ENCODE peak calls at places on chromosome 2, in seven cellular contexts. One of them, this sample, is unnamed.

GRCh38 chr2:20067992-20068727 is 16.7 kb upstream of the LAPTM4A start:
- DNase-seq in colonic mucosa: no peak
- DNase-seq in neural progenitor cell: no peak
- DNase-seq in activated CD4-positive, alpha-beta T cell treated with anti-CD3 and anti-CD28 coated beads for 24 hours: no peak
- DNase-seq in fibroblast of mammary gland: peak
- DNase-seq in activated CD4-positive, CD25-positive, alpha-beta regulatory T cell: no peak
- DNase-seq in SJSA1: peak
- DNase-seq in this sample: no peak

GRCh38 chr2:100640329-100641114 is 77.7 kb downstream of the PDCL3 start:
- DNase-seq in colonic mucosa: no peak
- DNase-seq in neural progenitor cell: no peak
- DNase-seq in activated CD4-positive, alpha-beta T cell treated with anti-CD3 and anti-CD28 coated beads for 24 hours: no peak
- DNase-seq in fibroblast of mammary gland: peak
- DNase-seq in activated CD4-positive, CD25-positive, alpha-beta regulatory T cell: no peak
- DNase-seq in SJSA1: no peak
- DNase-seq in this sample: no peak

GRCh38 chr2:174577967-174578589 is 19.5 kb downstream of the WIPF1 start:
- DNase-seq in colonic mucosa: no peak
- DNase-seq in neural progenitor cell: peak
- DNase-seq in activated CD4-positive, alpha-beta T cell treated with anti-CD3 and anti-CD28 coated beads for 24 hours: no peak
- DNase-seq in fibroblast of mammary gland: peak
- DNase-seq in activated CD4-positive, CD25-positive, alpha-beta regulatory T cell: peak
- DNase-seq in SJSA1: peak
- DNase-seq in this sample: no peak

GRCh38 chr2:63086687-63087086 is 36.1 kb downstream of the OTX1 start:
- DNase-seq in colonic mucosa: no peak
- DNase-seq in neural progenitor cell: no peak
- DNase-seq in activated CD4-positive, alpha-beta T cell treated with anti-CD3 and anti-CD28 coated beads for 24 hours: no peak
- DNase-seq in fibroblast of mammary gland: no peak
- DNase-seq in activated CD4-positive, CD25-positive, alpha-beta regulatory T cell: no peak
- DNase-seq in SJSA1: no peak
- DNase-seq in this sample: no peak

GRCh38 chr2:45484965-45485364 is 126.1 kb downstream of the SRBD1 start:
- DNase-seq in colonic mucosa: no peak
- DNase-seq in neural progenitor cell: no peak
- DNase-seq in activated CD4-positive, alpha-beta T cell treated with anti-CD3 and anti-CD28 coated beads for 24 hours: no peak
- DNase-seq in fibroblast of mammary gland: no peak
- DNase-seq in activated CD4-positive, CD25-positive, alpha-beta regulatory T cell: no peak
- DNase-seq in SJSA1: no peak
- DNase-seq in this sample: no peak

GRCh38 chr2:180240774-180241173 is 233.7 kb upstream of the CWC22 start:
- DNase-seq in colonic mucosa: no peak
- DNase-seq in neural progenitor cell: no peak
- DNase-seq in activated CD4-positive, alpha-beta T cell treated with anti-CD3 and anti-CD28 coated beads for 24 hours: no peak
- DNase-seq in fibroblast of mammary gland: peak
- DNase-seq in activated CD4-positive, CD25-positive, alpha-beta regulatory T cell: no peak
- DNase-seq in SJSA1: no peak
- DNase-seq in this sample: no peak

GRCh38 chr2:158962074-158962473 is 6.4 kb upstream of the TANC1 start:
- DNase-seq in colonic mucosa: no peak
- DNase-seq in neural progenitor cell: no peak
- DNase-seq in activated CD4-positive, alpha-beta T cell treated with anti-CD3 and anti-CD28 coated beads for 24 hours: no peak
- DNase-seq in fibroblast of mammary gland: no peak
- DNase-seq in activated CD4-positive, CD25-positive, alpha-beta regulatory T cell: no peak
- DNase-seq in SJSA1: no peak
- DNase-seq in this sample: no peak

GRCh38 chr2:134331081-134331480 is 77.2 kb downstream of the MGAT5 start:
- DNase-seq in colonic mucosa: no peak
- DNase-seq in neural progenitor cell: no peak
- DNase-seq in activated CD4-positive, alpha-beta T cell treated with anti-CD3 and anti-CD28 coated beads for 24 hours: no peak
- DNase-seq in fibroblast of mammary gland: no peak
- DNase-seq in activated CD4-positive, CD25-positive, alpha-beta regulatory T cell: no peak
- DNase-seq in SJSA1: peak
- DNase-seq in this sample: no peak

GRCh38 chr2:227602358-227602757 is 3.7 kb downstream of the SCYGR2 start:
- DNase-seq in colonic mucosa: no peak
- DNase-seq in neural progenitor cell: no peak
- DNase-seq in activated CD4-positive, alpha-beta T cell treated with anti-CD3 and anti-CD28 coated beads for 24 hours: no peak
- DNase-seq in fibroblast of mammary gland: no peak
- DNase-seq in activated CD4-positive, CD25-positive, alpha-beta regulatory T cell: no peak
- DNase-seq in SJSA1: no peak
- DNase-seq in this sample: no peak

GRCh38 chr2:10909050-10909995 is 2.4 kb upstream of the KCNF1 start:
- DNase-seq in colonic mucosa: no peak
- DNase-seq in neural progenitor cell: peak
- DNase-seq in activated CD4-positive, alpha-beta T cell treated with anti-CD3 and anti-CD28 coated beads for 24 hours: peak
- DNase-seq in fibroblast of mammary gland: no peak
- DNase-seq in activated CD4-positive, CD25-positive, alpha-beta regulatory T cell: no peak
- DNase-seq in SJSA1: no peak
- DNase-seq in this sample: no peak

GRCh38 chr2:181894381-181894780 is 2.9 kb downstream of the ITPRID2 start:
- DNase-seq in colonic mucosa: no peak
- DNase-seq in neural progenitor cell: no peak
- DNase-seq in activated CD4-positive, alpha-beta T cell treated with anti-CD3 and anti-CD28 coated beads for 24 hours: no peak
- DNase-seq in fibroblast of mammary gland: no peak
- DNase-seq in activated CD4-positive, CD25-positive, alpha-beta regulatory T cell: no peak
- DNase-seq in SJSA1: no peak
- DNase-seq in this sample: no peak

GRCh38 chr2:128298846-128299507 is 19.7 kb downstream of the HS6ST1 start:
- DNase-seq in colonic mucosa: no peak
- DNase-seq in neural progenitor cell: no peak
- DNase-seq in activated CD4-positive, alpha-beta T cell treated with anti-CD3 and anti-CD28 coated beads for 24 hours: no peak
- DNase-seq in fibroblast of mammary gland: no peak
- DNase-seq in activated CD4-positive, CD25-positive, alpha-beta regulatory T cell: no peak
- DNase-seq in SJSA1: no peak
- DNase-seq in this sample: no peak

GRCh38 chr2:12045864-12046291 is 299.4 kb downstream of the LPIN1 start:
- DNase-seq in colonic mucosa: no peak
- DNase-seq in neural progenitor cell: no peak
- DNase-seq in activated CD4-positive, alpha-beta T cell treated with anti-CD3 and anti-CD28 coated beads for 24 hours: no peak
- DNase-seq in fibroblast of mammary gland: no peak
- DNase-seq in activated CD4-positive, CD25-positive, alpha-beta regulatory T cell: no peak
- DNase-seq in SJSA1: no peak
- DNase-seq in this sample: no peak

GRCh38 chr2:8803658-8804379 is 33.6 kb downstream of the KIDINS220 start:
- DNase-seq in colonic mucosa: peak
- DNase-seq in neural progenitor cell: no peak
- DNase-seq in activated CD4-positive, alpha-beta T cell treated with anti-CD3 and anti-CD28 coated beads for 24 hours: peak
- DNase-seq in fibroblast of mammary gland: peak
- DNase-seq in activated CD4-positive, CD25-positive, alpha-beta regulatory T cell: no peak
- DNase-seq in SJSA1: peak
- DNase-seq in this sample: peak

GRCh38 chr2:223993634-223994232 is 36.5 kb downstream of the MRPL44 start:
- DNase-seq in colonic mucosa: peak
- DNase-seq in neural progenitor cell: peak
- DNase-seq in activated CD4-positive, alpha-beta T cell treated with anti-CD3 and anti-CD28 coated beads for 24 hours: peak
- DNase-seq in fibroblast of mammary gland: peak
- DNase-seq in activated CD4-positive, CD25-positive, alpha-beta regulatory T cell: no peak
- DNase-seq in SJSA1: peak
- DNase-seq in this sample: peak

GRCh38 chr2:168773719-168774521 is 28.5 kb upstream of the NOSTRIN start:
- DNase-seq in colonic mucosa: peak
- DNase-seq in neural progenitor cell: peak
- DNase-seq in activated CD4-positive, alpha-beta T cell treated with anti-CD3 and anti-CD28 coated beads for 24 hours: peak
- DNase-seq in fibroblast of mammary gland: peak
- DNase-seq in activated CD4-positive, CD25-positive, alpha-beta regulatory T cell: no peak
- DNase-seq in SJSA1: peak
- DNase-seq in this sample: peak

GRCh38 chr2:151238527-151239487 is 22.9 kb downstream of the RBM43 start:
- DNase-seq in colonic mucosa: peak
- DNase-seq in neural progenitor cell: peak
- DNase-seq in activated CD4-positive, alpha-beta T cell treated with anti-CD3 and anti-CD28 coated beads for 24 hours: peak
- DNase-seq in fibroblast of mammary gland: peak
- DNase-seq in activated CD4-positive, CD25-positive, alpha-beta regulatory T cell: no peak
- DNase-seq in SJSA1: peak
- DNase-seq in this sample: peak

GRCh38 chr2:233354971-233355574 is 779 bp downstream of the DGKD start:
- DNase-seq in colonic mucosa: peak
- DNase-seq in neural progenitor cell: peak
- DNase-seq in activated CD4-positive, alpha-beta T cell treated with anti-CD3 and anti-CD28 coated beads for 24 hours: no peak
- DNase-seq in fibroblast of mammary gland: peak
- DNase-seq in activated CD4-positive, CD25-positive, alpha-beta regulatory T cell: no peak
- DNase-seq in SJSA1: peak
- DNase-seq in this sample: peak

GRCh38 chr2:11724151-11724550 is 22.3 kb upstream of the LPIN1 start:
- DNase-seq in colonic mucosa: no peak
- DNase-seq in neural progenitor cell: no peak
- DNase-seq in activated CD4-positive, alpha-beta T cell treated with anti-CD3 and anti-CD28 coated beads for 24 hours: no peak
- DNase-seq in fibroblast of mammary gland: no peak
- DNase-seq in activated CD4-positive, CD25-positive, alpha-beta regulatory T cell: no peak
- DNase-seq in SJSA1: no peak
- DNase-seq in this sample: no peak

GRCh38 chr2:233384017-233384416 is 29.7 kb downstream of the DGKD start:
- DNase-seq in colonic mucosa: no peak
- DNase-seq in neural progenitor cell: no peak
- DNase-seq in activated CD4-positive, alpha-beta T cell treated with anti-CD3 and anti-CD28 coated beads for 24 hours: no peak
- DNase-seq in fibroblast of mammary gland: no peak
- DNase-seq in activated CD4-positive, CD25-positive, alpha-beta regulatory T cell: no peak
- DNase-seq in SJSA1: no peak
- DNase-seq in this sample: no peak

GRCh38 chr2:40289771-40290404 is 162.0 kb downstream of the SLC8A1 start:
- DNase-seq in colonic mucosa: no peak
- DNase-seq in neural progenitor cell: no peak
- DNase-seq in activated CD4-positive, alpha-beta T cell treated with anti-CD3 and anti-CD28 coated beads for 24 hours: no peak
- DNase-seq in fibroblast of mammary gland: no peak
- DNase-seq in activated CD4-positive, CD25-positive, alpha-beta regulatory T cell: no peak
- DNase-seq in SJSA1: no peak
- DNase-seq in this sample: no peak

GRCh38 chr2:134852518-134852917 is 14.1 kb downstream of the ACMSD start:
- DNase-seq in colonic mucosa: no peak
- DNase-seq in neural progenitor cell: peak
- DNase-seq in activated CD4-positive, alpha-beta T cell treated with anti-CD3 and anti-CD28 coated beads for 24 hours: no peak
- DNase-seq in fibroblast of mammary gland: no peak
- DNase-seq in activated CD4-positive, CD25-positive, alpha-beta regulatory T cell: no peak
- DNase-seq in SJSA1: no peak
- DNase-seq in this sample: no peak

GRCh38 chr2:212147921-212148513 is 390.6 kb downstream of the ERBB4 start:
- DNase-seq in colonic mucosa: no peak
- DNase-seq in neural progenitor cell: peak
- DNase-seq in activated CD4-positive, alpha-beta T cell treated with anti-CD3 and anti-CD28 coated beads for 24 hours: no peak
- DNase-seq in fibroblast of mammary gland: peak
- DNase-seq in activated CD4-positive, CD25-positive, alpha-beta regulatory T cell: no peak
- DNase-seq in SJSA1: no peak
- DNase-seq in this sample: no peak

GRCh38 chr2:30257266-30258214 is 26.2 kb downstream of the LBH start:
- DNase-seq in colonic mucosa: no peak
- DNase-seq in neural progenitor cell: no peak
- DNase-seq in activated CD4-positive, alpha-beta T cell treated with anti-CD3 and anti-CD28 coated beads for 24 hours: no peak
- DNase-seq in fibroblast of mammary gland: no peak
- DNase-seq in activated CD4-positive, CD25-positive, alpha-beta regulatory T cell: no peak
- DNase-seq in SJSA1: no peak
- DNase-seq in this sample: no peak

GRCh38 chr2:42339191-42339912 is 21.7 kb downstream of the COX7A2L start:
- DNase-seq in colonic mucosa: no peak
- DNase-seq in neural progenitor cell: peak
- DNase-seq in activated CD4-positive, alpha-beta T cell treated with anti-CD3 and anti-CD28 coated beads for 24 hours: no peak
- DNase-seq in fibroblast of mammary gland: no peak
- DNase-seq in activated CD4-positive, CD25-positive, alpha-beta regulatory T cell: no peak
- DNase-seq in SJSA1: no peak
- DNase-seq in this sample: no peak

GRCh38 chr2:128746356-128746755 is 427.7 kb upstream of the HS6ST1 start:
- DNase-seq in colonic mucosa: no peak
- DNase-seq in neural progenitor cell: no peak
- DNase-seq in activated CD4-positive, alpha-beta T cell treated with anti-CD3 and anti-CD28 coated beads for 24 hours: no peak
- DNase-seq in fibroblast of mammary gland: peak
- DNase-seq in activated CD4-positive, CD25-positive, alpha-beta regulatory T cell: no peak
- DNase-seq in SJSA1: peak
- DNase-seq in this sample: no peak

GRCh38 chr2:109331864-109332848 is 203.2 kb downstream of the SH3RF3 start:
- DNase-seq in colonic mucosa: peak
- DNase-seq in neural progenitor cell: no peak
- DNase-seq in activated CD4-positive, alpha-beta T cell treated with anti-CD3 and anti-CD28 coated beads for 24 hours: no peak
- DNase-seq in fibroblast of mammary gland: peak
- DNase-seq in activated CD4-positive, CD25-positive, alpha-beta regulatory T cell: no peak
- DNase-seq in SJSA1: peak
- DNase-seq in this sample: peak

GRCh38 chr2:85342156-85342555 is 12.2 kb downstream of the RETSAT start:
- DNase-seq in colonic mucosa: no peak
- DNase-seq in neural progenitor cell: peak
- DNase-seq in activated CD4-positive, alpha-beta T cell treated with anti-CD3 and anti-CD28 coated beads for 24 hours: no peak
- DNase-seq in fibroblast of mammary gland: no peak
- DNase-seq in activated CD4-positive, CD25-positive, alpha-beta regulatory T cell: no peak
- DNase-seq in SJSA1: no peak
- DNase-seq in this sample: no peak

GRCh38 chr2:130353291-130354134 is 2.3 kb upstream of the PTPN18 start:
- DNase-seq in colonic mucosa: no peak
- DNase-seq in neural progenitor cell: no peak
- DNase-seq in activated CD4-positive, alpha-beta T cell treated with anti-CD3 and anti-CD28 coated beads for 24 hours: no peak
- DNase-seq in fibroblast of mammary gland: no peak
- DNase-seq in activated CD4-positive, CD25-positive, alpha-beta regulatory T cell: no peak
- DNase-seq in SJSA1: no peak
- DNase-seq in this sample: no peak

GRCh38 chr2:219269362-219270054 is 9.7 kb upstream of the DNAJB2 start:
- DNase-seq in colonic mucosa: peak
- DNase-seq in neural progenitor cell: no peak
- DNase-seq in activated CD4-positive, alpha-beta T cell treated with anti-CD3 and anti-CD28 coated beads for 24 hours: no peak
- DNase-seq in fibroblast of mammary gland: no peak
- DNase-seq in activated CD4-positive, CD25-positive, alpha-beta regulatory T cell: no peak
- DNase-seq in SJSA1: no peak
- DNase-seq in this sample: peak

GRCh38 chr2:242036653-242036950 is 167.1 kb downstream of the RTP5 start:
- DNase-seq in colonic mucosa: no peak
- DNase-seq in neural progenitor cell: no peak
- DNase-seq in activated CD4-positive, alpha-beta T cell treated with anti-CD3 and anti-CD28 coated beads for 24 hours: no peak
- DNase-seq in fibroblast of mammary gland: no peak
- DNase-seq in activated CD4-positive, CD25-positive, alpha-beta regulatory T cell: no peak
- DNase-seq in SJSA1: no peak
- DNase-seq in this sample: no peak

GRCh38 chr2:72770879-72771461 is 54.9 kb downstream of the EXOC6B start:
- DNase-seq in colonic mucosa: peak
- DNase-seq in neural progenitor cell: peak
- DNase-seq in activated CD4-positive, alpha-beta T cell treated with anti-CD3 and anti-CD28 coated beads for 24 hours: peak
- DNase-seq in fibroblast of mammary gland: peak
- DNase-seq in activated CD4-positive, CD25-positive, alpha-beta regulatory T cell: peak
- DNase-seq in SJSA1: peak
- DNase-seq in this sample: peak

GRCh38 chr2:189210250-189211075 is 30.9 kb upstream of the COL5A2 start:
- DNase-seq in colonic mucosa: peak
- DNase-seq in neural progenitor cell: no peak
- DNase-seq in activated CD4-positive, alpha-beta T cell treated with anti-CD3 and anti-CD28 coated beads for 24 hours: no peak
- DNase-seq in fibroblast of mammary gland: peak
- DNase-seq in activated CD4-positive, CD25-positive, alpha-beta regulatory T cell: no peak
- DNase-seq in SJSA1: peak
- DNase-seq in this sample: peak

This sample was measured in transverse colon.